ENCODE peak calls at places on chromosomes 16 and 17, in six cellular contexts. B is C1 segment of cervical spinal cord, V is Daoy, N is kidney, W is Calu3, A is thyroid gland. L is an unnamed sample.

GRCh38 chr16:68951991-68952877 is 108.9 kb downstream of the TANGO6 start:
- DNase-seq in B (no peak), A (no peak), W (no peak), N (no peak), V (peak), L (peak)

GRCh38 chr17:37134050-37134449 is 185.3 kb downstream of the AATF start:
- DNase-seq in V (no peak), B (no peak), N (no peak), A (no peak), W (no peak), L (no peak)

GRCh38 chr17:36937001-36937960 is at the start of gene LHX1:
- DNase-seq in W (no peak), A (no peak), B (no peak), V (no peak), N (no peak), L (no peak)

GRCh38 chr17:35575759-35576158 is 2.6 kb downstream of the PEX12 start:
- DNase-seq in A (no peak), N (no peak), V (no peak), W (no peak), B (no peak), L (no peak)

GRCh38 chr16:47524007-47524405 is 62.9 kb downstream of the PHKB start:
- DNase-seq in B (no peak), W (no peak), N (no peak), A (no peak), V (no peak), L (no peak)

GRCh38 chr17:19264277-19264676 is 27.1 kb downstream of the EPN2 start:
- DNase-seq in A (no peak), W (no peak), N (no peak), V (no peak), B (no peak), L (no peak)

GRCh38 chr16:62038646-62039045 is 2.4 kb upstream of the CDH8 start:
- DNase-seq in A (no peak), V (no peak), W (no peak), B (no peak), N (no peak), L (no peak)

GRCh38 chr17:8126306-8127066 is 2.6 kb upstream of the HES7 start:
- DNase-seq in W (peak), N (peak), V (peak), A (peak), B (no peak), L (no peak)

GRCh38 chr17:72193395-72194106 is 72.7 kb downstream of the SOX9 start:
- DNase-seq in W (no peak), A (no peak), V (peak), B (no peak), N (no peak), L (no peak)

GRCh38 chr17:41750866-41751265 is 16.4 kb upstream of the HAP1 start:
- DNase-seq in N (no peak), W (no peak), B (no peak), A (no peak), V (no peak), L (no peak)

GRCh38 chr17:29855686-29856085 is 74.3 kb downstream of the SSH2 start:
- DNase-seq in B (no peak), A (no peak), V (no peak), W (no peak), N (no peak), L (no peak)

GRCh38 chr17:19374136-19374535 is 4.2 kb upstream of the MAPK7 start:
- DNase-seq in V (no peak), W (no peak), N (no peak), A (no peak), B (no peak), L (no peak)